ENCODE peak calls at places on chromosomes 13 and 19, in ten cellular contexts. One of them, this sample, is unnamed. For H3K4me1, the result is how much of the 10 kb centered on the place peaks cover.

GRCh38 chr13:69676286-69676685 is 431.3 kb upstream of the ATXN8OS start:
- DNase-seq in suprapubic skin: no peak
- DNase-seq in heart right ventricle: no peak
- DNase-seq in mesendoderm: no peak
- DNase-seq in CD8-positive, alpha-beta T cell: no peak
- DNase-seq in mucosa of descending colon: no peak
- DNase-seq in left lung: no peak
- DNase-seq in OCI-LY7: no peak
- DNase-seq in endothelial cell of umbilical vein: no peak
- DNase-seq in Peyer's patch: no peak
- DNase-seq in this sample: no peak

GRCh38 chr19:38430931-38431330 is 2.6 kb upstream of the RYR1 start:
- DNase-seq in suprapubic skin: no peak
- DNase-seq in heart right ventricle: no peak
- DNase-seq in mesendoderm: no peak
- DNase-seq in CD8-positive, alpha-beta T cell: no peak
- DNase-seq in mucosa of descending colon: no peak
- DNase-seq in left lung: no peak
- DNase-seq in OCI-LY7: no peak
- DNase-seq in endothelial cell of umbilical vein: no peak
- DNase-seq in Peyer's patch: no peak
- DNase-seq in this sample: no peak

GRCh38 chr19:18414504-18415176 is 4.6 kb upstream of the SSBP4 start:
- DNase-seq in suprapubic skin: no peak
- DNase-seq in heart right ventricle: no peak
- DNase-seq in mesendoderm: no peak
- DNase-seq in CD8-positive, alpha-beta T cell: no peak
- DNase-seq in mucosa of descending colon: peak
- DNase-seq in left lung: peak
- DNase-seq in OCI-LY7: no peak
- DNase-seq in endothelial cell of umbilical vein: no peak
- DNase-seq in Peyer's patch: peak
- DNase-seq in this sample: no peak

GRCh38 chr19:48400018-48400742 is 6.7 kb downstream of the GRIN2D start:
- DNase-seq in suprapubic skin: no peak
- DNase-seq in heart right ventricle: peak
- DNase-seq in mesendoderm: peak
- DNase-seq in CD8-positive, alpha-beta T cell: no peak
- DNase-seq in mucosa of descending colon: peak
- DNase-seq in left lung: no peak
- DNase-seq in OCI-LY7: no peak
- DNase-seq in endothelial cell of umbilical vein: peak
- DNase-seq in Peyer's patch: no peak
- DNase-seq in this sample: peak

GRCh38 chr19:41350735-41351338 is 2.9 kb downstream of the TGFB1 start:
- DNase-seq in suprapubic skin: no peak
- DNase-seq in heart right ventricle: peak
- DNase-seq in mesendoderm: no peak
- DNase-seq in CD8-positive, alpha-beta T cell: no peak
- DNase-seq in mucosa of descending colon: no peak
- DNase-seq in left lung: no peak
- DNase-seq in OCI-LY7: no peak
- DNase-seq in endothelial cell of umbilical vein: peak
- DNase-seq in Peyer's patch: no peak
- DNase-seq in this sample: no peak

GRCh38 chr13:41941174-41941573 is 19.7 kb downstream of the VWA8 start:
- DNase-seq in suprapubic skin: no peak
- DNase-seq in heart right ventricle: no peak
- DNase-seq in mesendoderm: peak
- DNase-seq in CD8-positive, alpha-beta T cell: no peak
- DNase-seq in mucosa of descending colon: no peak
- DNase-seq in left lung: no peak
- DNase-seq in OCI-LY7: no peak
- DNase-seq in endothelial cell of umbilical vein: no peak
- DNase-seq in Peyer's patch: no peak
- DNase-seq in this sample: no peak

GRCh38 chr19:1251233-1251502 is 2.8 kb downstream of the MIDN start:
- DNase-seq in suprapubic skin: peak
- DNase-seq in heart right ventricle: peak
- DNase-seq in mesendoderm: peak
- DNase-seq in CD8-positive, alpha-beta T cell: no peak
- DNase-seq in mucosa of descending colon: no peak
- DNase-seq in left lung: peak
- DNase-seq in OCI-LY7: no peak
- DNase-seq in endothelial cell of umbilical vein: peak
- DNase-seq in Peyer's patch: no peak
- DNase-seq in this sample: no peak

GRCh38 chr13:105464249-105464648 is 1071.2 kb downstream of the EFNB2 start:
- DNase-seq in suprapubic skin: no peak
- DNase-seq in heart right ventricle: no peak
- DNase-seq in mesendoderm: peak
- DNase-seq in CD8-positive, alpha-beta T cell: no peak
- DNase-seq in mucosa of descending colon: no peak
- DNase-seq in left lung: no peak
- DNase-seq in OCI-LY7: no peak
- DNase-seq in endothelial cell of umbilical vein: no peak
- DNase-seq in Peyer's patch: no peak
- DNase-seq in this sample: no peak

DNA sequence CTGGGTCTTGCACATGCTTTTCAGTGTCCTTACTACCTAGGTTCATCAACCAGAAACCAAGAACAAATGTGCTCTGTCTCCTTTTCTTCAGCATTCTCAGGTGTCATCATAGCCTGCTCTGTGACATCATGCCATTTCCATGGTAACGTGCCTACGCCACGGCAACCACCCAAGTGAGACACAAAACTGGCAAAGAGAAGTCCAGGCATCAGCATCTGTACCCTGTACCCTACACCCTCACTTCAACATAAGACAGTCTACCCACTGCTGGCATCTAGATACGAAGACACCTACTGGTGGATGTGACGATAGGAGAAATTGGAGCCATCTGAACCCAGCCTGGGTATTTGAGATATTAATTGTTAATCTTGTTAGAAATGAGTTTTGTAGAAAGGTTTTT is 13.3 kb downstream of the ZC3H4 start:
- DNase-seq in suprapubic skin: no peak
- DNase-seq in heart right ventricle: no peak
- DNase-seq in mesendoderm: peak
- DNase-seq in CD8-positive, alpha-beta T cell: no peak
- DNase-seq in mucosa of descending colon: peak
- DNase-seq in left lung: no peak
- DNase-seq in OCI-LY7: no peak
- DNase-seq in endothelial cell of umbilical vein: no peak
- DNase-seq in Peyer's patch: no peak
- DNase-seq in this sample: no peak
- H3K4me1 ChIP-seq in suprapubic skin: under half
- H3K4me1 ChIP-seq in heart right ventricle: under half
- H3K4me1 ChIP-seq in mesendoderm: under half
- H3K4me1 ChIP-seq in CD8-positive, alpha-beta T cell: under half
- H3K4me1 ChIP-seq in mucosa of descending colon: under half
- H3K4me1 ChIP-seq in left lung: under half
- H3K4me1 ChIP-seq in OCI-LY7: under half
- H3K4me1 ChIP-seq in endothelial cell of umbilical vein: under half
- H3K4me1 ChIP-seq in Peyer's patch: half or more
- H3K4me1 ChIP-seq in this sample: under half

GRCh38 chr19:14576363-14576762 is 4.5 kb upstream of the NDUFB7 start:
- DNase-seq in suprapubic skin: no peak
- DNase-seq in heart right ventricle: no peak
- DNase-seq in mesendoderm: no peak
- DNase-seq in CD8-positive, alpha-beta T cell: no peak
- DNase-seq in mucosa of descending colon: no peak
- DNase-seq in left lung: peak
- DNase-seq in OCI-LY7: peak
- DNase-seq in endothelial cell of umbilical vein: no peak
- DNase-seq in Peyer's patch: no peak
- DNase-seq in this sample: no peak

GRCh38 chr19:14575428-14575980 is 3.6 kb upstream of the NDUFB7 start:
- DNase-seq in suprapubic skin: no peak
- DNase-seq in heart right ventricle: no peak
- DNase-seq in mesendoderm: no peak
- DNase-seq in CD8-positive, alpha-beta T cell: no peak
- DNase-seq in mucosa of descending colon: no peak
- DNase-seq in left lung: peak
- DNase-seq in OCI-LY7: no peak
- DNase-seq in endothelial cell of umbilical vein: no peak
- DNase-seq in Peyer's patch: no peak
- DNase-seq in this sample: no peak

GRCh38 chr19:14570864-14571527 is 870 bp downstream of the NDUFB7 start:
- DNase-seq in suprapubic skin: no peak
- DNase-seq in heart right ventricle: no peak
- DNase-seq in mesendoderm: no peak
- DNase-seq in CD8-positive, alpha-beta T cell: no peak
- DNase-seq in mucosa of descending colon: no peak
- DNase-seq in left lung: peak
- DNase-seq in OCI-LY7: no peak
- DNase-seq in endothelial cell of umbilical vein: no peak
- DNase-seq in Peyer's patch: no peak
- DNase-seq in this sample: no peak

GRCh38 chr19:14567079-14567478 is 4.8 kb downstream of the NDUFB7 start:
- DNase-seq in suprapubic skin: no peak
- DNase-seq in heart right ventricle: no peak
- DNase-seq in mesendoderm: no peak
- DNase-seq in CD8-positive, alpha-beta T cell: no peak
- DNase-seq in mucosa of descending colon: no peak
- DNase-seq in left lung: no peak
- DNase-seq in OCI-LY7: no peak
- DNase-seq in endothelial cell of umbilical vein: no peak
- DNase-seq in Peyer's patch: no peak
- DNase-seq in this sample: no peak

DNA sequence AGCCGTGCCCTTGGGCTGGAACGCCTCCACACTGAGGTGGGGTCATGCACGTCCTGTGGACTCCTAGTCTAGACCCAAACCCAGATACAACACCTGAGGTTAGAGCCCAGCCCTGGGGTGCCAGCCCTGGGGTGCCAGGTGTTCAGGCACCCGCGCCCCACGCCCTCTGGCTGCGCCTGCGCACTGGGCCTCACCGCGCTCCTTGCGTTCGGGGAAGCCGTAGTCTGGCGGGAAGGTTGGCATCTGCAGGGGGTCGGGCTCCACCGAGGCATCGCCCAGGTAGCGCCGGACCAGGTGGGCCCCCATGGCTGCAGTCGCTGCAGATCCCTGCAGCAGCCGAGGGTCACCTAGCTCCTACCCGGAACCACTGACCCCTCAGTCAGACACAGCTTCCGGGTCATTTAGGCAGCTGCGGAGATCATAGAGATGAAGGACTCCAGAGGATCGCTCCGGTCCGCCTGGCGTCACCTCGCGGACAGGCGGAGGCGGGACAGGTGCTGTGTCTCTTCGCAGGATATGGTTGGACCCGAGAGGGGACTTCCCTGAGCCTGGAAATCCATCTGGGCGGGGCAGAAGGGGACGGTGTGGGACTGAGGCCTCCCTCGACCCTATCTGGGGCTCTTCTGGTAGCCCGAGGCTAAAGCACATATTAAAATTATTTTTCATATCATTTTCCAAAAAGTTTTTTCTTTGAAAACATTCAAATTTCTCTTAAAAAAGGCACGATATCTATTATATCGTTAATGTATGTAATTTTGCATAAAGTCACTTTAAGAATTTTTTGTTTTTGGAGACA is at the start of gene NDUFB7:
- DNase-seq in suprapubic skin: peak
- DNase-seq in heart right ventricle: peak
- DNase-seq in mesendoderm: peak
- DNase-seq in CD8-positive, alpha-beta T cell: peak
- DNase-seq in mucosa of descending colon: peak
- DNase-seq in left lung: peak
- DNase-seq in OCI-LY7: peak
- DNase-seq in endothelial cell of umbilical vein: peak
- DNase-seq in Peyer's patch: peak
- DNase-seq in this sample: peak
- H3K4me1 ChIP-seq in suprapubic skin: under half
- H3K4me1 ChIP-seq in heart right ventricle: under half
- H3K4me1 ChIP-seq in mesendoderm: under half
- H3K4me1 ChIP-seq in CD8-positive, alpha-beta T cell: under half
- H3K4me1 ChIP-seq in mucosa of descending colon: under half
- H3K4me1 ChIP-seq in left lung: under half
- H3K4me1 ChIP-seq in OCI-LY7: under half
- H3K4me1 ChIP-seq in endothelial cell of umbilical vein: under half
- H3K4me1 ChIP-seq in Peyer's patch: under half
- H3K4me1 ChIP-seq in this sample: under half

GRCh38 chr19:3104708-3104983 is 10.5 kb downstream of the GNA11 start:
- DNase-seq in suprapubic skin: no peak
- DNase-seq in heart right ventricle: no peak
- DNase-seq in mesendoderm: no peak
- DNase-seq in CD8-positive, alpha-beta T cell: no peak
- DNase-seq in mucosa of descending colon: no peak
- DNase-seq in left lung: no peak
- DNase-seq in OCI-LY7: no peak
- DNase-seq in endothelial cell of umbilical vein: no peak
- DNase-seq in Peyer's patch: no peak
- DNase-seq in this sample: no peak

GRCh38 chr19:3108775-3109174 is 14.6 kb downstream of the GNA11 start:
- DNase-seq in suprapubic skin: no peak
- DNase-seq in heart right ventricle: peak
- DNase-seq in mesendoderm: peak
- DNase-seq in CD8-positive, alpha-beta T cell: peak
- DNase-seq in mucosa of descending colon: peak
- DNase-seq in left lung: peak
- DNase-seq in OCI-LY7: peak
- DNase-seq in endothelial cell of umbilical vein: peak
- DNase-seq in Peyer's patch: no peak
- DNase-seq in this sample: no peak

GRCh38 chr19:3106509-3107141 is 12.5 kb downstream of the GNA11 start:
- DNase-seq in suprapubic skin: no peak
- DNase-seq in heart right ventricle: no peak
- DNase-seq in mesendoderm: no peak
- DNase-seq in CD8-positive, alpha-beta T cell: no peak
- DNase-seq in mucosa of descending colon: no peak
- DNase-seq in left lung: peak
- DNase-seq in OCI-LY7: no peak
- DNase-seq in endothelial cell of umbilical vein: no peak
- DNase-seq in Peyer's patch: no peak
- DNase-seq in this sample: no peak

GRCh38 chr19:3107658-3108057 is 13.5 kb downstream of the GNA11 start:
- DNase-seq in suprapubic skin: no peak
- DNase-seq in heart right ventricle: no peak
- DNase-seq in mesendoderm: no peak
- DNase-seq in CD8-positive, alpha-beta T cell: no peak
- DNase-seq in mucosa of descending colon: no peak
- DNase-seq in left lung: no peak
- DNase-seq in OCI-LY7: no peak
- DNase-seq in endothelial cell of umbilical vein: no peak
- DNase-seq in Peyer's patch: no peak
- DNase-seq in this sample: no peak

DNA sequence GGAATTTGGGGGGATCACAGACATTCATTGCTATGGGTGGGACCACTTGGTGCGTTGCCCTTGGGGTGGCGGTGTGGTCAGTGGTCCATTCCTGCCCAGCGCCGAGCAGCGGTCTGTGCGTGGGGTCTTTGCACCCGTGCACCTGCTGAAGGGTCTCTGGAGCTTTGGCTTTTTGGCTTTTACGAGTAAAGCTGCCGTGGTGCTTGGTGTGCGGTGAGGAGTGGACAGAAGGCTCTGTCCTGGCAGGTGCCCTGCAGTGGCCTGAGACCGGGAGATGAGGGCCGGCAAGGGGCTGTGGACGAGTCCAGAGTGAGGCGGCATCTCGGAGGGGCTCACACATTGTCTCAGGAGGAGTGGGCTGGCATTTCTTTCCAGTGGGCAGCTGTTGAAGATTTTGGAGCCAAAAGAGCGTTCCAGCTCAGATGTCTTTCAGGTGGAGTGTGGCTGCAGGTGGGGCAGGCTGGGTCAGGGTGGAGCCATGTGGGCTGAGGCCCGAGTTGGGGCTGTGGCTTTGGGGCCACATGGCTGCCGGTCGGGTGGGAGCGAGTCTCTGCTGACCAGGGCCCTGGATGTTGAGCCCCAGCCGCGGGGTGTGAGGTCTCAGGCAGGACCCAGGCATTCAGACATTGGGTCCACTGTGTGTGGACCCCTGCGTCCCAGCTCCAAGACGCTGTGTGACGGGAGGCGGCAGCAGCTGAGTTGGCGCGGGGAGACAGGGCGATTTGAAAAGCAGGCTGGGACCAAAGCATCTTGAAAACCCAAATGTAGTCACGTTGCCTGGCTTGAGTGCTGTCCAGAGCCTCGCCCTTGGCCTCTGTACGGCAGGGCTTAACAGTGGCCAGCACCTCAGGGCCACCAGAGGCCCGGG is 11.7 kb downstream of the GNA11 start:
- DNase-seq in suprapubic skin: no peak
- DNase-seq in heart right ventricle: no peak
- DNase-seq in mesendoderm: no peak
- DNase-seq in CD8-positive, alpha-beta T cell: no peak
- DNase-seq in mucosa of descending colon: no peak
- DNase-seq in left lung: peak
- DNase-seq in OCI-LY7: no peak
- DNase-seq in endothelial cell of umbilical vein: no peak
- DNase-seq in Peyer's patch: no peak
- DNase-seq in this sample: no peak
- H3K4me1 ChIP-seq in suprapubic skin: half or more
- H3K4me1 ChIP-seq in heart right ventricle: half or more
- H3K4me1 ChIP-seq in mesendoderm: under half
- H3K4me1 ChIP-seq in CD8-positive, alpha-beta T cell: under half
- H3K4me1 ChIP-seq in mucosa of descending colon: under half
- H3K4me1 ChIP-seq in left lung: under half
- H3K4me1 ChIP-seq in OCI-LY7: under half
- H3K4me1 ChIP-seq in endothelial cell of umbilical vein: under half
- H3K4me1 ChIP-seq in Peyer's patch: half or more
- H3K4me1 ChIP-seq in this sample: under half

GRCh38 chr19:46903458-46903857 is 42.7 kb downstream of the ARHGAP35 start:
- DNase-seq in suprapubic skin: no peak
- DNase-seq in heart right ventricle: no peak
- DNase-seq in mesendoderm: peak
- DNase-seq in CD8-positive, alpha-beta T cell: no peak
- DNase-seq in mucosa of descending colon: no peak
- DNase-seq in left lung: no peak
- DNase-seq in OCI-LY7: peak
- DNase-seq in endothelial cell of umbilical vein: peak
- DNase-seq in Peyer's patch: no peak
- DNase-seq in this sample: no peak
- H3K4me1 ChIP-seq in suprapubic skin: half or more
- H3K4me1 ChIP-seq in heart right ventricle: half or more
- H3K4me1 ChIP-seq in mesendoderm: under half
- H3K4me1 ChIP-seq in CD8-positive, alpha-beta T cell: under half
- H3K4me1 ChIP-seq in mucosa of descending colon: under half
- H3K4me1 ChIP-seq in left lung: under half
- H3K4me1 ChIP-seq in OCI-LY7: under half
- H3K4me1 ChIP-seq in endothelial cell of umbilical vein: under half
- H3K4me1 ChIP-seq in Peyer's patch: under half
- H3K4me1 ChIP-seq in this sample: under half